ENCODE peak calls at places on chromosome 21, in four cellular contexts. W is IMR-90, G is stomach, Y is cardiac muscle cell. N is an unnamed sample.

GRCh38 chr21:38306407-38306806 is 49.6 kb downstream of the KCNJ15 start:
- DNase-seq in W (peak; percentile 96), Y (peak; percentile 79), G (no peak), N (no peak)

GRCh38 chr21:39406065-39406464 is 39.5 kb downstream of the LCA5L start:
- DNase-seq in G (no peak), Y (no peak), W (no peak), N (no peak)

GRCh38 chr21:43763901-43764523 is 12.1 kb downstream of the CSTB start:
- DNase-seq in Y (no peak), G (no peak), W (no peak), N (no peak)

GRCh38 chr21:29305561-29305960 is 6.8 kb downstream of the BACH1 start:
- DNase-seq in G (no peak), Y (no peak), W (no peak), N (no peak)

GRCh38 chr21:29717659-29718058 is 222.1 kb downstream of the GRIK1 start:
- DNase-seq in W (no peak), G (no peak), Y (no peak), N (no peak)

GRCh38 chr21:29403922-29404538 is 105.3 kb downstream of the BACH1 start:
- DNase-seq in Y (no peak), G (no peak), W (no peak), N (no peak)

GRCh38 chr21:27246741-27247140 is 279.9 kb upstream of the ADAMTS5 start:
- DNase-seq in Y (peak; percentile 49), G (no peak), W (peak; percentile 77), N (no peak)

GRCh38 chr21:38486221-38486620 is 12.1 kb downstream of the ERG start:
- DNase-seq in Y (peak; percentile 26), W (peak; percentile 32), G (no peak), N (no peak)

GRCh38 chr21:38505654-38506523 is 7.6 kb upstream of the ERG start:
- DNase-seq in Y (peak; percentile 85), G (no peak), W (peak; percentile 71), N (no peak)

GRCh38 chr21:17903029-17903806 is 84.1 kb upstream of the C21orf91 start:
- DNase-seq in Y (peak; percentile 60), W (peak; percentile 49), G (no peak), N (no peak)

GRCh38 chr21:44363278-44363677 is 9.9 kb downstream of the TRPM2 start:
- DNase-seq in G (no peak), W (no peak), Y (no peak), N (no peak)

GRCh38 chr21:32137266-32137665 is 141.6 kb downstream of the MIS18A start:
- DNase-seq in G (no peak), Y (no peak), W (no peak), N (no peak)

GRCh38 chr21:32114434-32115063 is 164.3 kb downstream of the MIS18A start:
- DNase-seq in Y (no peak), G (no peak), W (no peak), N (no peak)

GRCh38 chr21:38120984-38121855 is 135.6 kb upstream of the KCNJ15 start:
- DNase-seq in G (no peak), W (no peak), Y (no peak), N (no peak)

GRCh38 chr21:27362249-27362648 is 395.4 kb upstream of the ADAMTS5 start:
- DNase-seq in W (no peak), G (no peak), Y (peak; percentile 30), N (no peak)

GRCh38 chr21:31566611-31567010 is 92.9 kb upstream of the SOD1 start:
- DNase-seq in Y (no peak), W (no peak), G (no peak), N (no peak)

GRCh38 chr21:46180079-46180722 is 4.1 kb downstream of the SPATC1L start:
- DNase-seq in W (no peak), Y (no peak), G (no peak), N (no peak)

GRCh38 chr21:21373969-21374368 is 375.8 kb downstream of the NCAM2 start:
- DNase-seq in W (no peak), Y (peak; percentile 34), G (no peak), N (no peak)

GRCh38 chr21:17466166-17466565 is 46.7 kb upstream of the CXADR start:
- DNase-seq in G (peak; percentile 41), W (peak; percentile 83), Y (peak; percentile 67), N (no peak)

GRCh38 chr21:25717491-25718139 is 17.1 kb downstream of the ATP5PF start:
- DNase-seq in G (no peak), W (peak; percentile 51), Y (peak; percentile 61), N (no peak)

GRCh38 chr21:29704719-29705118 is 235.1 kb downstream of the GRIK1 start:
- DNase-seq in Y (peak; percentile 8), G (no peak), W (peak; percentile 6), N (no peak)

GRCh38 chr21:31987696-31988095 is 114.9 kb downstream of the HUNK start:
- DNase-seq in Y (no peak), W (no peak), G (no peak), N (no peak)

GRCh38 chr21:32470206-32470605 is 57.7 kb downstream of the EVA1C start:
- DNase-seq in G (no peak), W (no peak), Y (no peak), N (no peak)

GRCh38 chr21:41815652-41816582 is 49.1 kb upstream of the RIPK4 start:
- DNase-seq in Y (no peak), W (no peak), G (no peak), N (no peak)

GRCh38 chr21:41817877-41818855 is 51.3 kb upstream of the RIPK4 start:
- DNase-seq in G (no peak), Y (no peak), W (no peak), N (no peak)

GRCh38 chr21:41819236-41819855 is 52.5 kb upstream of the RIPK4 start:
- DNase-seq in W (no peak), Y (no peak), G (no peak), N (no peak)

GRCh38 chr21:41816583-41817165 is 49.8 kb upstream of the RIPK4 start:
- DNase-seq in G (peak; percentile 74), Y (peak; percentile 67), W (peak; percentile 46), N (peak; percentile 55)

GRCh38 chr21:41817228-41817627 is 50.4 kb upstream of the RIPK4 start:
- DNase-seq in Y (peak; percentile 65), G (peak; percentile 74), W (peak; percentile 83), N (no peak)
- TF ChIP-seq CTCF in Y (peak; percentile 63), G (peak; percentile 70), W (peak; percentile 81), N (no peak)

GRCh38 chr21:10616535-10616934 is 95.2 kb downstream of the TPTE start:
- DNase-seq in Y (no peak), W (no peak), G (no peak), N (no peak)
- H3K9me3 ChIP-seq in Y (peaks cover 10% of the 10 kb centered on the region), W (peaks cover 10% of the 10 kb centered on the region), G (peaks cover 54% of the 10 kb centered on the region), N (no peaks in the 10 kb centered on the region)

GRCh38 chr21:36460866-36461265 is 19.1 kb downstream of the CLDN14 start:
- DNase-seq in W (no peak), Y (no peak), G (no peak), N (no peak)

GRCh38 chr21:36461277-36461917 is 18.5 kb downstream of the CLDN14 start:
- DNase-seq in W (no peak), Y (no peak), G (no peak), N (no peak)

GRCh38 chr21:36461918-36462486 is 17.9 kb downstream of the CLDN14 start:
- DNase-seq in Y (no peak), W (no peak), G (no peak), N (no peak)

GRCh38 chr21:36456714-36457399 is 23.1 kb downstream of the CLDN14 start:
- DNase-seq in W (no peak), G (no peak), Y (peak; percentile 21), N (no peak)

GRCh38 chr21:36459098-36459497 is 20.8 kb downstream of the CLDN14 start:
- DNase-seq in G (no peak), W (no peak), Y (no peak), N (no peak)
- TF ChIP-seq CTCF in G (no peak), W (no peak), Y (no peak), N (no peak)

GRCh38 chr21:14528815-14529214 is 17.3 kb downstream of the SAMSN1 start:
- DNase-seq in G (no peak), W (no peak), Y (no peak), N (no peak)

GRCh38 chr21:14526816-14527689 is 19.1 kb downstream of the SAMSN1 start:
- DNase-seq in G (no peak), W (no peak), Y (no peak), N (no peak)

GRCh38 chr21:14527690-14528652 is 18.1 kb downstream of the SAMSN1 start:
- DNase-seq in Y (no peak), W (no peak), G (no peak), N (no peak)

GRCh38 chr21:14523234-14523633 is 22.9 kb downstream of the SAMSN1 start:
- DNase-seq in W (no peak), Y (peak; percentile 10), G (no peak), N (no peak)

GRCh38 chr21:14526199-14526598 is 19.9 kb downstream of the SAMSN1 start:
- DNase-seq in G (no peak), W (no peak), Y (no peak), N (no peak)
- H3K9me3 ChIP-seq in G (no peaks in the 10 kb centered on the region), W (peaks cover 2% of the 10 kb centered on the region), Y (no peaks in the 10 kb centered on the region), N (no peaks in the 10 kb centered on the region)

GRCh38 chr21:42413500-42413899 is 9.8 kb downstream of the UBASH3A start:
- DNase-seq in Y (no peak), G (no peak), W (no peak), N (no peak)
- TF ChIP-seq CTCF in Y (no peak), G (no peak), W (no peak), N (no peak)

DNA sequence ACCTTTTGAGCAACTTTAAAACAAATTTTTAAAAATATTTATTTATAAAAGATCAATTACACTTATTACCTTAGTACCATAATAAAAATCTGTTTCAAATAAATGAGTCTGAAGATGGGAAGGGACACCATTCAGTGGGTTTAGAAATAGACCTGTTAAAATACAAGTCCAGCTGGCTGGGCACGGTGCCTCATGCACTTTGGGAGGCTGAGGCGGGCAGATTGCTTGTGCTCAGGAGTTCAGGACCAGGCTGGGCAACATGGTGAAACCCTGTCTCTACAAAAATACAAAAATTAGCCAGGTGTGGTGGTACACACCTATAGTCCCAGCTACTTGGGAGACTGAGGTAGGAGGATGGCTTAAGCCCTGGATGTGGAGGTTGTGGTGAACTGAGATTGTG is 57.0 kb downstream of the ITSN1 start:
- DNase-seq in Y (no peak), G (no peak), W (no peak), N (no peak)
- H3K9me3 ChIP-seq in Y (no peaks in the 10 kb centered on the region), G (no peaks in the 10 kb centered on the region), W (no peaks in the 10 kb centered on the region), N (no peaks in the 10 kb centered on the region)

GRCh38 chr21:34243562-34243961 is 120.2 kb upstream of the KCNE2 start:
- DNase-seq in G (peak; percentile 27), W (peak; percentile 11), Y (peak; percentile 45), N (no peak)

GRCh38 chr21:34242973-34243372 is 120.8 kb upstream of the KCNE2 start:
- DNase-seq in G (no peak), Y (no peak), W (no peak), N (no peak)
- TF ChIP-seq CTCF in G (no peak), Y (no peak), W (no peak), N (no peak)